ENCODE peak calls at places on chromosomes 5 and 9, in eight cellular contexts. E, L, J, D, V, T, F and A are unnamed samples.

GRCh38 chr5:69492391-69493234 is at the start of gene OCLN:
- DNase-seq in L (peak; percentile 94), T (no peak), J (peak; percentile 90), E (no peak), V (no peak), D (peak; percentile 90), F (peak; percentile 81), A (peak; percentile 78)

GRCh38 chr5:32311404-32312193 is 1.1 kb downstream of the MTMR12 start:
- DNase-seq in L (peak; percentile 74), D (no peak), F (no peak), V (no peak), E (no peak), J (no peak), T (no peak), A (no peak)

GRCh38 chr9:12657998-12658397 is 35.2 kb upstream of the TYRP1 start:
- DNase-seq in E (no peak), T (no peak), L (peak; percentile 3), D (no peak), V (no peak), J (no peak), F (no peak), A (no peak)

GRCh38 chr5:52674815-52675545 is 112.7 kb upstream of the ITGA1 start:
- DNase-seq in J (no peak), T (no peak), V (no peak), D (no peak), F (no peak), E (no peak), L (no peak), A (no peak)

GRCh38 chr9:126363847-126364671 is 37.4 kb downstream of the MVB12B start:
- DNase-seq in D (no peak), L (no peak), F (no peak), E (no peak), V (no peak), T (no peak), J (no peak), A (peak; percentile 78)

GRCh38 chr5:60387041-60387440 is 312.9 kb downstream of the DEPDC1B start:
- DNase-seq in L (no peak), D (no peak), T (no peak), J (no peak), V (no peak), E (no peak), F (no peak), A (no peak)

GRCh38 chr5:127170918-127171600 is 97.8 kb upstream of the C5orf63 start:
- DNase-seq in L (no peak), D (no peak), V (no peak), T (no peak), J (no peak), E (no peak), F (no peak), A (no peak)

GRCh38 chr5:104643320-104643719 is 1080.7 kb upstream of the NUDT12 start:
- DNase-seq in J (no peak), V (no peak), L (no peak), D (peak; percentile 45), E (no peak), T (no peak), F (no peak), A (no peak)

GRCh38 chr5:53820802-53821171 is 260.3 kb downstream of the NDUFS4 start:
- DNase-seq in D (no peak), L (no peak), V (no peak), E (no peak), T (no peak), J (no peak), F (no peak), A (no peak)

GRCh38 chr9:109162652-109163051 is 4.4 kb downstream of the FRRS1L start:
- DNase-seq in T (no peak), J (no peak), D (peak; percentile 25), L (no peak), F (no peak), E (no peak), V (no peak), A (no peak)

GRCh38 chr9:107390319-107390718 is 99.2 kb downstream of the KLF4 start:
- DNase-seq in E (no peak), D (no peak), V (no peak), J (no peak), T (no peak), F (no peak), L (no peak), A (no peak)

GRCh38 chr5:132364319-132364718 is 5.2 kb upstream of the SLC22A5 start:
- DNase-seq in V (no peak), L (no peak), D (peak; percentile 35), E (no peak), F (no peak), J (no peak), T (no peak), A (peak; percentile 73)
- H3K27ac ChIP-seq in V (no peak overlapping the region), L (no peak overlapping the region), D (peak overlapping the region; percentile 81), E (peak overlapping the region; percentile 89), F (no peak overlapping the region), J (no peak overlapping the region), T (peak overlapping the region; percentile 86), A (peak overlapping the region; percentile 97)

DNA sequence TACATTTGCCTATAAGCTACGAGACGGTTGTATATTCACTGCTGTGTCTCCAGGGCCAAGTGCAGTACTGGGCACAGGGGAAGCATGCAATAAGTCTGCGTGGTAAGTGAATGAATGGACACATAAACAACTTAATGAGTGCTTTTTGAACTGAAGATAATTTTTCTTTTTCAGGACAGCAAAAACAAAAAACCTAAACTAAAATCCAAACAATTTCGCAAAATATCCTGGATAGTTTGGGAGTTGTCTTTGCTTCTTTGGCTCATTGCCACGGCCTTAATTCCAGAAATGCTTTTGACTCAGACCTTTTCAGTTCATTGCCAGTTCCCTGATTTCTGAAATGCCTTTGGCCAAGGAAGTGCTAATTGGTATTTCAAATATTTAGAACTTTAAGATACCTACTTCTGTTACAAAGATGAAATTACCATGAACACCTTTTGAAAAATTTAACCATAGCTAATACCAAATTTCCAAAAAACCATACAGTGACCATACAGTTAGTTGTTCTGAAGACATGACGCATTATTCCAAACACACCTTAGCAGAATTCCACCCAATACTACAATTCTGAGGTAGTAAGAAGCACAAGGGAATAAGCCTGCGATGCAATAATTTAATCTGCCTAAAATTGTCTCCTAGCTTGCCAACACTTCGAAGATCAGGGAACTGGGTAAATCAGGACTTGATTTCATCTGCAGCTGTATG is 42.8 kb downstream of the TEK start:
- DNase-seq in T (no peak), V (no peak), J (no peak), E (no peak), D (no peak), L (peak; percentile 55), F (no peak), A (peak; percentile 46)
- H3K27ac ChIP-seq in T (no peak overlapping the region), V (no peak overlapping the region), J (no peak overlapping the region), E (peak overlapping the region; percentile 52), D (peak overlapping the region; percentile 34), L (no peak overlapping the region), F (no peak overlapping the region), A (no peak overlapping the region)

DNA sequence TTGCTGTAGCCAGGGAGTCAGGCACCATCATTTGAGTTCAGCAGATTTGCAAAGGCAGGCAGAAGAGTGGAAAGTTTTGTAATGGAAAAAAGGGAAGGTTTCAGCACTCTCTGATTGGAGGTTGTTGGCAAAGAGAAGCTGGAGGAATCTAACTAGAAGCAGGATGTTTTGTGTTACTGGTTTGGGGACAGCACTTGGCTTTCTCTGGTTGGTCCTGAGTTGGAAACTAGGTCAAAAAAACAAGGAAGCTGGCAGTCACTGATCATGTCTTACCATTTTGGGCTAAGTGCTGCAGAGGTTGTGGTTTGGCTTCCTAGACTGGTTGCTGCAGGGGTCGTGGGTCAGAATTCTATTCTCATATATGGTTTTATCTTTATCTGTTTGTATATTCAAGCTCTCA is 189.8 kb downstream of the DRD1 start:
- DNase-seq in F (no peak), E (no peak), V (no peak), D (no peak), L (no peak), J (no peak), T (no peak), A (no peak)
- H3K27ac ChIP-seq in F (no peak overlapping the region), E (peak overlapping the region; percentile 27), V (no peak overlapping the region), D (no peak overlapping the region), L (no peak overlapping the region), J (no peak overlapping the region), T (no peak overlapping the region), A (no peak overlapping the region)

GRCh38 chr5:178252258-178252657 is 19.7 kb upstream of the PHYKPL start:
- DNase-seq in D (no peak), F (no peak), T (no peak), E (no peak), L (no peak), V (no peak), J (no peak), A (no peak)
- H3K27ac ChIP-seq in D (no peak overlapping the region), F (no peak overlapping the region), T (no peak overlapping the region), E (no peak overlapping the region), L (no peak overlapping the region), V (no peak overlapping the region), J (no peak overlapping the region), A (no peak overlapping the region)

GRCh38 chr5:59368951-59369350 is 524.6 kb downstream of the PDE4D start:
- DNase-seq in J (no peak), V (no peak), T (no peak), D (no peak), F (no peak), E (no peak), L (no peak), A (no peak)

GRCh38 chr5:59371525-59372138 is 521.9 kb downstream of the PDE4D start:
- DNase-seq in E (no peak), D (no peak), F (no peak), T (no peak), V (no peak), J (no peak), L (no peak), A (no peak)

GRCh38 chr5:59361454-59361853 is 532.1 kb downstream of the PDE4D start:
- DNase-seq in F (no peak), E (no peak), D (no peak), L (no peak), T (no peak), J (no peak), V (no peak), A (no peak)

GRCh38 chr5:59367791-59368394 is 525.6 kb downstream of the PDE4D start:
- DNase-seq in T (peak; percentile 54), D (peak; percentile 82), E (peak; percentile 26), V (peak; percentile 46), F (peak; percentile 36), L (peak; percentile 78), J (peak; percentile 55), A (no peak)

GRCh38 chr5:59366784-59367183 is 526.7 kb downstream of the PDE4D start:
- DNase-seq in V (no peak), D (no peak), E (no peak), F (no peak), T (no peak), L (no peak), J (no peak), A (no peak)
- H3K27ac ChIP-seq in V (no peak overlapping the region), D (no peak overlapping the region), E (no peak overlapping the region), F (no peak overlapping the region), T (peak overlapping the region; percentile 95), L (no peak overlapping the region), J (no peak overlapping the region), A (no peak overlapping the region)

GRCh38 chr5:109946610-109947009 is 256.9 kb downstream of the MAN2A1 start:
- DNase-seq in E (no peak), V (no peak), T (no peak), D (no peak), L (peak; percentile 53), J (no peak), F (no peak), A (no peak)
- H3K27ac ChIP-seq in E (no peak overlapping the region), V (no peak overlapping the region), T (no peak overlapping the region), D (no peak overlapping the region), L (no peak overlapping the region), J (no peak overlapping the region), F (no peak overlapping the region), A (no peak overlapping the region)